ENCODE peak calls at places on chromosome 1, in seven cellular contexts. G is IMR-90, J is WTC11, H is AG10803, Y is tibial artery, T is H9, Z is foreskin fibroblast. V is an unnamed sample.

GRCh38 chr1:31042656-31043055 is 22.9 kb downstream of the PUM1 start:
- DNase-seq in Y (no peak), Z (no peak), G (no peak), J (no peak), H (no peak), T (no peak), V (no peak)

GRCh38 chr1:152110365-152110859 is 4.8 kb downstream of the TCHH start:
- DNase-seq in Z (peak; percentile 79), H (peak; percentile 48), G (peak; percentile 44), T (peak; percentile 73), Y (no peak), J (peak; percentile 37), V (peak; percentile 12)

GRCh38 chr1:16248603-16249534 is 11.9 kb upstream of the CPLANE2 start:
- DNase-seq in Z (peak; percentile 94), T (no peak), Y (peak; percentile 96), J (no peak), H (peak; percentile 89), G (peak; percentile 87), V (peak; percentile 53)

GRCh38 chr1:61639218-61639617 is 85.7 kb downstream of the TM2D1 start:
- DNase-seq in H (no peak), Z (peak; percentile 37), J (no peak), Y (no peak), T (no peak), G (no peak), V (no peak)

GRCh38 chr1:161072751-161073449 is 3.2 kb upstream of the ARHGAP30 start:
- DNase-seq in Z (no peak), Y (no peak), G (no peak), H (no peak), T (no peak), J (no peak), V (no peak)

GRCh38 chr1:157431751-157432150 is 120.6 kb downstream of the FCRL5 start:
- DNase-seq in G (peak; percentile 5), H (peak; percentile 53), Z (peak; percentile 67), Y (no peak), J (no peak), T (no peak), V (peak; percentile 12)

GRCh38 chr1:53902235-53902920 is 8.4 kb downstream of the DIO1 start:
- DNase-seq in G (no peak), H (no peak), Y (no peak), J (no peak), Z (peak; percentile 28), T (no peak), V (no peak)

GRCh38 chr1:45299981-45300668 is 26.6 kb upstream of the HPDL start:
- DNase-seq in H (peak; percentile 75), G (peak; percentile 84), T (peak; percentile 58), J (no peak), Z (peak; percentile 89), Y (peak; percentile 37), V (peak; percentile 60)

DNA sequence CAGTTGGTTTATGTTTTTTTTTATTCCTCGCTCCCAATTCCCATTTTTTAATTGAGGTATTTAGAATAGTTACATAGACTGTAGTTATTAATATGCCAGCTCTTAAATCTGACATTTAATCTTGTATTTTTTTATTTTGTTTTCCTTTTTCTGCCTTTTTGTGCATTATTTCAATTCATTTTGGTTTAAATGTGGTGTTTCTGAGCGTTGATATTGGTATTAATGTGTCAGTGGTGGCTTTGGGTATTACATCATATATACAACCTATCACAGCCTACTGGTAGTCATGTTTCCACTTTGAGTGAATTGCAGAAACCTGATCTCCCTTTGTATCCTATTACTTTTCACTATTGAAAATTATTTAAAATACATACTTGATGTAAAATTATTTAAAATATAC is 1027.3 kb downstream of the KCNT2 start:
- DNase-seq in Y (no peak), H (no peak), J (no peak), Z (peak; percentile 49), T (no peak), G (peak; percentile 13), V (no peak)
- TF ChIP-seq CTCF in Y (no peak), H (no peak), J (no peak), Z (no peak), T (peak; percentile 45), G (no peak), V (peak; percentile 61)

DNA sequence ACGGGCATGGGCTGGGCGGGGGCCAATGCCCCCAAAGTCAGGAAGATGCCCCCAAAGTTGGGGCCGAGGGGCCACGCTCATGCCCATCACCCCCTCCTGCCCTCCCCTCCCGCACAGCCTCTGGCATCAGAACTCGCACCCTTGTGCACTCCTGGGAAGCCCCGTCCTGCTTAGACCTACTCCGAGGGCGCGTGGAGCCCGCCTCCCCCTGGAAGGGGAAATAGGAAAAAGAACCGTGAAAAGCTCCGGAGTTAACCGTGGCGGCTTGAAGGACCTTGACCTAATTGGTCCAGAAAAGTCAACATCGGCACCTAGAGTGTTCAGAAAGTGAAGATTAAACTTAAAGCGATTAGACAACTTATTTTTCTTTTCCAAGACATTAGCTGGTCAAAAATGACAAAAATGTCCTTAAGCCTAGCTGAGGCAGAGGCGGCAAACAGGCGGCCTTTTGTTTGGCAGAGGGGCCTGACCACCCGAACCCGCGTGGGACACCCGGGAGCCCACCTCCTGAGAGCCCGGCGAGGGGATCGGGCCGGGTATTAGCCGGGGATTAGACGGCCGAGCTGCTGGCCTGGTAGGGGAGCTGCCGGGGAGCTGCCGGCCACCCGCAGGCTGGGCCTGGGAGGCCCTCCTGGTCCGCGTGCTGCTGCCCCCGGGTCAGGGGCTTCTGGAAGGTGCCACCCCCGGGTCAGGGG is 65.5 kb downstream of the PRDM16 start:
- DNase-seq in Y (no peak), G (no peak), J (no peak), T (no peak), H (no peak), Z (no peak), V (no peak)
- TF ChIP-seq CTCF in Y (no peak), G (no peak), J (no peak), T (no peak), H (no peak), Z (no peak), V (no peak)

GRCh38 chr1:10856253-10856683 is 59.8 kb upstream of the CASZ1 start:
- DNase-seq in Y (no peak), J (no peak), H (no peak), T (no peak), Z (no peak), G (no peak), V (no peak)
- TF ChIP-seq CTCF in Y (no peak), J (no peak), H (no peak), T (no peak), Z (no peak), G (no peak), V (no peak)

DNA sequence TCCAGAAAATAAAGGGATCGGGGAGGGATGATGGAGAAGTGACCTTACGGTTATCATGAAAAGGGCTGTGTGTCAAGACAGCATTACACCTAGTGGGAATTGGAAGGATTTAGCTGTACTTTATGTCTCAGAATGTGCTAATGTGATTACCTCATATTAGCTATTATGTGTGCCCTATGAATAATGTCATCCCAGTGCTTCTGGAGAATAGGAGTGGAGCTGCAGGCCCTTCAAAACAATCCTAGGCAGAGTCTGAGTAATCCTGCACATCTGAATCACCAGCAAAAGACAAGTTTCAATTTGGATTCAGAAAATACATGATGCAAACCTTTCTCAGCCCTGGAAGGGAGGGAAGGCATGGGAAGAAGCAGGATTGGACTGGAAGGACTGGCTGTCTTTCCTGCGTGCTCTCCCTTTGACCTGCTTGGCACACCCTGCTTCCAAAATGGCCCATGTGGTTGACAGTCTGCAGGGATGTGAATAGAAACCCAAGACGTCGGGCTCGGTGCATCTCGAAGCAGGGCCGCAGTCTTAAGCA is 54.1 kb upstream of the TARBP1 start:
- DNase-seq in H (peak; percentile 98), Y (peak; percentile 85), Z (peak; percentile 96), J (no peak), G (peak; percentile 97), T (no peak), V (peak; percentile 94)
- TF ChIP-seq CTCF in H (peak; percentile 11), Y (no peak), Z (no peak), J (no peak), G (no peak), T (no peak), V (no peak)

GRCh38 chr1:215523906-215524305 is 43.2 kb upstream of the KCTD3 start:
- DNase-seq in Z (peak; percentile 63), G (peak; percentile 45), J (no peak), H (peak; percentile 54), Y (no peak), T (no peak), V (peak; percentile 22)

GRCh38 chr1:215521279-215521678 is 45.8 kb upstream of the KCTD3 start:
- DNase-seq in H (no peak), G (no peak), T (no peak), J (no peak), Z (no peak), Y (no peak), V (no peak)

GRCh38 chr1:215526147-215526845 is 40.8 kb upstream of the KCTD3 start:
- DNase-seq in G (peak; percentile 69), T (no peak), J (no peak), Y (no peak), H (peak; percentile 62), Z (peak; percentile 66), V (peak; percentile 51)

GRCh38 chr1:215526846-215527151 is 40.3 kb upstream of the KCTD3 start:
- DNase-seq in H (no peak), G (no peak), T (no peak), J (no peak), Y (no peak), Z (no peak), V (no peak)

GRCh38 chr1:215523128-215523861 is 43.8 kb upstream of the KCTD3 start:
- DNase-seq in H (peak; percentile 42), T (no peak), G (peak; percentile 52), Y (no peak), Z (peak; percentile 47), J (no peak), V (no peak)
- TF ChIP-seq CTCF in H (peak; percentile 52), T (peak; percentile 48), G (peak; percentile 58), Y (no peak), Z (no peak), J (no peak), V (peak; percentile 79)